ENCODE peak calls at places on chromosomes 11 and 22, in five cellular contexts. J is astrocyte of the cerebellum; K is choroid plexus epithelial cell; Y is activated CD4-positive, alpha-beta T cell treated with anti-CD3 and anti-CD28 coated beads for 1 hour; D is pons. H is an unnamed sample.

GRCh38 chr22:41998361-41999261 is at the start of gene WBP2NL:
- DNase-seq in J (peak; percentile 20), K (peak; percentile 81), Y (peak; percentile 85), D (peak; percentile 83), H (peak; percentile 45)

GRCh38 chr11:75792997-75793800 is 21.8 kb upstream of the UVRAG start:
- DNase-seq in J (no peak), K (no peak), Y (no peak), D (no peak), H (no peak)

GRCh38 chr11:70032943-70033710 is 45.0 kb upstream of the ANO1 start:
- DNase-seq in J (no peak), K (no peak), Y (no peak), D (no peak), H (no peak)

GRCh38 chr11:111602865-111603632 is 800 bp downstream of the SIK2 start:
- DNase-seq in J (no peak), K (peak; percentile 71), Y (no peak), D (no peak), H (no peak)

GRCh38 chr11:61717286-61718033 is 35.0 kb upstream of the MYRF start:
- DNase-seq in J (no peak), K (no peak), Y (no peak), D (no peak), H (no peak)

GRCh38 chr11:76672431-76673163 is 2.0 kb upstream of the LRRC32 start:
- DNase-seq in J (no peak), K (no peak), Y (no peak), D (no peak), H (no peak)

GRCh38 chr11:60700689-60701508 is 1.5 kb downstream of the MS4A8 start:
- DNase-seq in J (no peak), K (peak; percentile 23), Y (no peak), D (peak; percentile 4), H (no peak)

GRCh38 chr22:46084943-46085830 is 65.1 kb upstream of the PPARA start:
- DNase-seq in J (peak; percentile 67), K (no peak), Y (no peak), D (no peak), H (no peak)

GRCh38 chr11:60985991-60986915 is 14.8 kb downstream of the CD6 start:
- DNase-seq in J (no peak), K (peak; percentile 37), Y (peak; percentile 88), D (peak; percentile 20), H (peak; percentile 94)

GRCh38 chr22:36901411-36902142 is 11.9 kb upstream of the CSF2RB start:
- DNase-seq in J (no peak), K (no peak), Y (no peak), D (no peak), H (no peak)

GRCh38 chr11:31690041-31690440 is 121.1 kb downstream of the PAX6 start:
- DNase-seq in J (no peak), K (peak; percentile 36), Y (no peak), D (peak; percentile 37), H (no peak)

GRCh38 chr11:128458316-128458715 is 129.0 kb downstream of the ETS1 start:
- DNase-seq in J (no peak), K (peak; percentile 82), Y (no peak), D (no peak), H (no peak)

GRCh38 chr22:44366372-44367310 is 53.9 kb upstream of the SHISAL1 start:
- DNase-seq in J (no peak), K (no peak), Y (no peak), D (no peak), H (no peak)

GRCh38 chr11:2912038-2912410 is 17.2 kb downstream of the PHLDA2 start:
- DNase-seq in J (no peak), K (no peak), Y (no peak), D (no peak), H (no peak)

GRCh38 chr11:134069426-134069921 is 602 bp downstream of the JAM3 start:
- DNase-seq in J (no peak), K (peak; percentile 29), Y (no peak), D (no peak), H (no peak)

GRCh38 chr22:16562711-16563554 is 29.7 kb downstream of the CCT8L2 start:
- DNase-seq in J (no peak), K (no peak), Y (no peak), D (no peak), H (no peak)

GRCh38 chr22:19378362-19378711 is 53.2 kb downstream of the HIRA start:
- DNase-seq in J (no peak), K (no peak), Y (no peak), D (no peak), H (no peak)

GRCh38 chr11:131195801-131196517 is 174.5 kb upstream of the NTM start:
- DNase-seq in J (peak; percentile 57), K (peak; percentile 8), Y (no peak), D (peak; percentile 44), H (no peak)

GRCh38 chr11:128210148-128210940 is 377.0 kb downstream of the ETS1 start:
- DNase-seq in J (peak; percentile 89), K (peak; percentile 96), Y (no peak), D (no peak), H (peak; percentile 99)

GRCh38 chr11:99281331-99281730 is 260.6 kb downstream of the CNTN5 start:
- DNase-seq in J (no peak), K (no peak), Y (no peak), D (no peak), H (no peak)

GRCh38 chr11:113255096-113255495 is 59.3 kb upstream of the TTC12 start:
- DNase-seq in J (no peak), K (no peak), Y (no peak), D (no peak), H (no peak)

GRCh38 chr11:2250485-2250884 is 19.9 kb downstream of the ASCL2 start:
- DNase-seq in J (no peak), K (no peak), Y (no peak), D (no peak), H (no peak)

GRCh38 chr11:10396771-10397170 is 58.3 kb upstream of the AMPD3 start:
- DNase-seq in J (no peak), K (no peak), Y (no peak), D (no peak), H (no peak)

GRCh38 chr11:44750440-44751005 is 23.8 kb downstream of the TSPAN18 start:
- DNase-seq in J (no peak), K (no peak), Y (no peak), D (no peak), H (no peak)

GRCh38 chr22:47030143-47030641 is 267.7 kb downstream of the TBC1D22A start:
- DNase-seq in J (no peak), K (no peak), Y (no peak), D (peak; percentile 39), H (no peak)

GRCh38 chr22:30502911-30503310 is 2.6 kb downstream of the SEC14L4 start:
- DNase-seq in J (no peak), K (no peak), Y (no peak), D (no peak), H (no peak)

GRCh38 chr11:11814614-11815452 is 26.9 kb upstream of the USP47 start:
- DNase-seq in J (no peak), K (no peak), Y (no peak), D (no peak), H (no peak)

H was measured in epithelial cell of prostate.